ENCODE peak calls at places on chromosomes 7 and 10, in six cellular contexts. K is cardiac septum; G is NCI-H1105 treated with DMSO at 0.1 percent for 48 hours; C is T-helper 17 cell; L is lower lobe of right lung; W is stimulated activated CD4-positive, alpha-beta T cell treated with anti-CD3 and anti-CD28 coated beads, Interleukin-12 subunit alpha, Interleukin-12 subunit beta, amount 100 ng/mL, for 4 hours. M is an unnamed sample.

GRCh38 chr10:100009283-100009792 is 409 bp downstream of the DNMBP start:
- DNase-seq in G (peak; percentile 22), W (peak; percentile 6), L (peak; percentile 75), C (no peak), K (peak; percentile 77), M (no peak)

GRCh38 chr7:1531263-1531978 is 919 bp downstream of the MAFK start:
- DNase-seq in K (no peak), W (no peak), C (no peak), G (peak; percentile 13), L (no peak), M (no peak)

GRCh38 chr7:137006293-137006692 is 137.8 kb downstream of the CHRM2 start:
- DNase-seq in G (no peak), L (no peak), W (no peak), C (no peak), K (no peak), M (no peak)

GRCh38 chr7:681551-682307 is 44.8 kb upstream of the DNAAF5 start:
- DNase-seq in W (no peak), C (no peak), L (no peak), G (no peak), K (no peak), M (no peak)

GRCh38 chr7:79965946-79966345 is 168.7 kb upstream of the GNAI1 start:
- DNase-seq in L (no peak), K (no peak), G (no peak), W (no peak), C (no peak), M (no peak)

GRCh38 chr10:129774736-129775401 is 189.2 kb downstream of the EBF3 start:
- DNase-seq in C (no peak), W (no peak), L (peak; percentile 39), K (peak; percentile 67), G (no peak), M (no peak)

GRCh38 chr7:47627580-47628283 is 45.8 kb upstream of the TNS3 start:
- DNase-seq in L (no peak), W (no peak), K (no peak), G (no peak), C (no peak), M (no peak)

GRCh38 chr7:131504157-131504899 is 52.1 kb downstream of the PODXL start:
- DNase-seq in K (no peak), G (no peak), W (no peak), L (no peak), C (no peak), M (no peak)

GRCh38 chr7:7159063-7159645 is 23.2 kb upstream of the C1GALT1 start:
- DNase-seq in C (no peak), G (peak; percentile 19), L (no peak), W (no peak), K (no peak), M (no peak)

GRCh38 chr7:102966450-102966849 is 53.6 kb downstream of the LRRC17 start:
- DNase-seq in W (no peak), G (no peak), C (no peak), K (no peak), L (no peak), M (no peak)

GRCh38 chr10:119859422-119860258 is 13.0 kb downstream of the MCMBP start:
- DNase-seq in K (no peak), C (no peak), L (no peak), G (no peak), W (no peak), M (no peak)

GRCh38 chr10:65030263-65030662 is 1509.1 kb downstream of the REEP3 start:
- DNase-seq in G (no peak), K (no peak), L (no peak), W (no peak), C (no peak), M (no peak)

M was measured in left ventricle myocardium inferior.